ENCODE peak calls at places on chromosomes 5 and 9, in ten cellular contexts. K is iPS-NIHi11; D is HuH-7; G is Kasumi-1; O is AG08396; J is stimulated activated CD4-positive, alpha-beta T cell treated with anti-CD3 and anti-CD28 coated beads, Interleukin-2, amount 100 ng/mL, for 48 hours; I is heart left ventricle; H is activated CD4-positive, alpha-beta T cell treated with anti-CD3 and anti-CD28 coated beads, Interleukin-2, amount 50 U/mL, for 1 hour; M is RPMI8226; C is ACHN. V is an unnamed sample.

GRCh38 chr9:13555516-13555915 is 276.0 kb upstream of the MPDZ start:
- DNase-seq in K (no peak), D (no peak), G (no peak), O (no peak), J (no peak), I (no peak), H (no peak), M (no peak), C (no peak), V (no peak)

GRCh38 chr9:33443047-33443446 is 4.3 kb downstream of the AQP3 start:
- DNase-seq in K (no peak), D (no peak), G (no peak), O (no peak), J (no peak), I (no peak), H (no peak), M (no peak), C (no peak), V (no peak)

GRCh38 chr9:36861528-36862205 is 172.4 kb downstream of the PAX5 start:
- DNase-seq in K (no peak), D (no peak), G (no peak), O (no peak), J (no peak), I (no peak), H (no peak), M (no peak), C (no peak), V (no peak)

GRCh38 chr5:180154821-180155220 is 54.2 kb downstream of the RASGEF1C start:
- DNase-seq in K (no peak), D (no peak), G (no peak), O (no peak), J (no peak), I (no peak), H (no peak), M (no peak), C (no peak), V (no peak)

GRCh38 chr9:114674798-114675554 is 7.0 kb downstream of the TEX48 start:
- DNase-seq in K (no peak), D (no peak), G (no peak), O (no peak), J (no peak), I (no peak), H (no peak), M (no peak), C (no peak), V (no peak)

GRCh38 chr9:21994526-21994995 is at the start of gene CDKN2B-AS1:
- DNase-seq in K (peak; percentile 46), D (peak; percentile 74), G (peak; percentile 22), O (peak; percentile 70), J (no peak), I (peak; percentile 51), H (no peak), M (peak; percentile 89), C (peak; percentile 84), V (no peak)

GRCh38 chr5:44952376-44952775 is 143.6 kb downstream of the MRPS30 start:
- DNase-seq in K (peak; percentile 27), D (peak; percentile 12), G (peak; percentile 88), O (peak; percentile 18), J (no peak), I (no peak), H (no peak), M (peak; percentile 65), C (peak; percentile 49), V (no peak)

GRCh38 chr9:134955156-134955555 is 37.4 kb upstream of the FCN1 start:
- DNase-seq in K (no peak), D (no peak), G (no peak), O (no peak), J (no peak), I (no peak), H (no peak), M (no peak), C (no peak), V (no peak)

GRCh38 chr5:31867219-31867618 is 228.3 kb downstream of the PDZD2 start:
- DNase-seq in K (no peak), D (no peak), G (no peak), O (no peak), J (no peak), I (no peak), H (no peak), M (no peak), C (no peak), V (no peak)

GRCh38 chr5:141349917-141350619 is at the start of gene PCDHGB1:
- DNase-seq in K (peak; percentile 75), D (peak; percentile 87), G (no peak), O (peak; percentile 84), J (no peak), I (peak; percentile 52), H (peak; percentile 24), M (peak; percentile 77), C (peak; percentile 56), V (no peak)

GRCh38 chr9:69919461-69920061 is 98.9 kb downstream of the CFAP95 start:
- DNase-seq in K (peak; percentile 49), D (peak; percentile 52), G (peak; percentile 69), O (peak; percentile 36), J (no peak), I (no peak), H (no peak), M (peak; percentile 55), C (peak; percentile 66), V (no peak)

GRCh38 chr9:123322771-123323481 is 33.1 kb upstream of the CRB2 start:
- DNase-seq in K (no peak), D (no peak), G (peak; percentile 59), O (no peak), J (peak; percentile 38), I (no peak), H (peak; percentile 64), M (peak; percentile 83), C (no peak), V (peak; percentile 29)

GRCh38 chr5:96714951-96715451 is 52.8 kb downstream of the CAST start:
- DNase-seq in K (no peak), D (peak; percentile 46), G (peak; percentile 17), O (peak; percentile 70), J (no peak), I (peak; percentile 60), H (peak; percentile 12), M (no peak), C (peak; percentile 63), V (peak; percentile 41)

GRCh38 chr5:143480001-143480400 is 76.5 kb upstream of the NR3C1 start:
- DNase-seq in K (no peak), D (no peak), G (no peak), O (no peak), J (no peak), I (no peak), H (no peak), M (no peak), C (no peak), V (no peak)

V was measured in CD8-positive, alpha-beta T cell.